ENCODE peak calls at places on chromosomes 11 and 22, in eight cellular contexts. One of them, this sample, is unnamed.

GRCh38 chr11:46658259-46658658 is 40.9 kb downstream of the ATG13 start:
- DNase-seq in brain microvascular endothelial cell: peak
- DNase-seq in Calu3: no peak
- DNase-seq in fibroblast of pulmonary artery: peak
- DNase-seq in COR-L47: no peak
- DNase-seq in activated T-cell treated with anti-CD3 and anti-CD28 coated beads for 24 hours: no peak
- DNase-seq in CD8-positive, alpha-beta memory T cell: no peak
- DNase-seq in ELR: no peak
- DNase-seq in this sample: no peak

GRCh38 chr11:22730319-22730718 is 63.9 kb downstream of the GAS2 start:
- DNase-seq in brain microvascular endothelial cell: no peak
- DNase-seq in Calu3: peak
- DNase-seq in fibroblast of pulmonary artery: peak
- DNase-seq in COR-L47: no peak
- DNase-seq in activated T-cell treated with anti-CD3 and anti-CD28 coated beads for 24 hours: no peak
- DNase-seq in CD8-positive, alpha-beta memory T cell: no peak
- DNase-seq in ELR: peak
- DNase-seq in this sample: no peak

GRCh38 chr11:26951849-26952515 is 41.9 kb upstream of the FIBIN start:
- DNase-seq in brain microvascular endothelial cell: no peak
- DNase-seq in Calu3: no peak
- DNase-seq in fibroblast of pulmonary artery: no peak
- DNase-seq in COR-L47: no peak
- DNase-seq in activated T-cell treated with anti-CD3 and anti-CD28 coated beads for 24 hours: no peak
- DNase-seq in CD8-positive, alpha-beta memory T cell: no peak
- DNase-seq in ELR: no peak
- DNase-seq in this sample: no peak

GRCh38 chr11:105244157-105244820 is 104.7 kb upstream of the CARD18 start:
- DNase-seq in brain microvascular endothelial cell: peak
- DNase-seq in Calu3: peak
- DNase-seq in fibroblast of pulmonary artery: peak
- DNase-seq in COR-L47: no peak
- DNase-seq in activated T-cell treated with anti-CD3 and anti-CD28 coated beads for 24 hours: no peak
- DNase-seq in CD8-positive, alpha-beta memory T cell: no peak
- DNase-seq in ELR: peak
- DNase-seq in this sample: no peak

GRCh38 chr22:48919187-48919590 is 908.5 kb downstream of the BRD1 start:
- DNase-seq in brain microvascular endothelial cell: no peak
- DNase-seq in Calu3: no peak
- DNase-seq in fibroblast of pulmonary artery: no peak
- DNase-seq in COR-L47: peak
- DNase-seq in activated T-cell treated with anti-CD3 and anti-CD28 coated beads for 24 hours: no peak
- DNase-seq in CD8-positive, alpha-beta memory T cell: no peak
- DNase-seq in ELR: no peak
- DNase-seq in this sample: no peak

GRCh38 chr22:32413715-32414114 is 1.7 kb upstream of the RTCB start:
- DNase-seq in brain microvascular endothelial cell: peak
- DNase-seq in Calu3: no peak
- DNase-seq in fibroblast of pulmonary artery: peak
- DNase-seq in COR-L47: no peak
- DNase-seq in activated T-cell treated with anti-CD3 and anti-CD28 coated beads for 24 hours: no peak
- DNase-seq in CD8-positive, alpha-beta memory T cell: no peak
- DNase-seq in ELR: peak
- DNase-seq in this sample: no peak

GRCh38 chr22:25409240-25409639 is 155.2 kb upstream of the GRK3 start:
- DNase-seq in brain microvascular endothelial cell: no peak
- DNase-seq in Calu3: no peak
- DNase-seq in fibroblast of pulmonary artery: no peak
- DNase-seq in COR-L47: no peak
- DNase-seq in activated T-cell treated with anti-CD3 and anti-CD28 coated beads for 24 hours: no peak
- DNase-seq in CD8-positive, alpha-beta memory T cell: no peak
- DNase-seq in ELR: no peak
- DNase-seq in this sample: no peak

GRCh38 chr11:21839870-21840269 is 353.0 kb upstream of the ANO5 start:
- DNase-seq in brain microvascular endothelial cell: no peak
- DNase-seq in Calu3: peak
- DNase-seq in fibroblast of pulmonary artery: no peak
- DNase-seq in COR-L47: no peak
- DNase-seq in activated T-cell treated with anti-CD3 and anti-CD28 coated beads for 24 hours: no peak
- DNase-seq in CD8-positive, alpha-beta memory T cell: no peak
- DNase-seq in ELR: no peak
- DNase-seq in this sample: no peak

GRCh38 chr11:35515224-35515623 is 10.2 kb downstream of the PAMR1 start:
- DNase-seq in brain microvascular endothelial cell: peak
- DNase-seq in Calu3: no peak
- DNase-seq in fibroblast of pulmonary artery: peak
- DNase-seq in COR-L47: no peak
- DNase-seq in activated T-cell treated with anti-CD3 and anti-CD28 coated beads for 24 hours: no peak
- DNase-seq in CD8-positive, alpha-beta memory T cell: no peak
- DNase-seq in ELR: peak
- DNase-seq in this sample: no peak

GRCh38 chr11:6647282-6647679 is 8.3 kb downstream of the DCHS1 start:
- DNase-seq in brain microvascular endothelial cell: peak
- DNase-seq in Calu3: no peak
- DNase-seq in fibroblast of pulmonary artery: peak
- DNase-seq in COR-L47: no peak
- DNase-seq in activated T-cell treated with anti-CD3 and anti-CD28 coated beads for 24 hours: no peak
- DNase-seq in CD8-positive, alpha-beta memory T cell: no peak
- DNase-seq in ELR: no peak
- DNase-seq in this sample: no peak

GRCh38 chr11:19800162-19800561 is 87.5 kb downstream of the NAV2 start:
- DNase-seq in brain microvascular endothelial cell: no peak
- DNase-seq in Calu3: no peak
- DNase-seq in fibroblast of pulmonary artery: no peak
- DNase-seq in COR-L47: no peak
- DNase-seq in activated T-cell treated with anti-CD3 and anti-CD28 coated beads for 24 hours: no peak
- DNase-seq in CD8-positive, alpha-beta memory T cell: no peak
- DNase-seq in ELR: peak
- DNase-seq in this sample: no peak

GRCh38 chr11:746289-747175 is 732 bp upstream of the TALDO1 start:
- DNase-seq in brain microvascular endothelial cell: no peak
- DNase-seq in Calu3: no peak
- DNase-seq in fibroblast of pulmonary artery: no peak
- DNase-seq in COR-L47: peak
- DNase-seq in activated T-cell treated with anti-CD3 and anti-CD28 coated beads for 24 hours: no peak
- DNase-seq in CD8-positive, alpha-beta memory T cell: no peak
- DNase-seq in ELR: peak
- DNase-seq in this sample: peak

GRCh38 chr11:44623321-44623715 is 57.9 kb downstream of the CD82 start:
- DNase-seq in brain microvascular endothelial cell: no peak
- DNase-seq in Calu3: no peak
- DNase-seq in fibroblast of pulmonary artery: peak
- DNase-seq in COR-L47: no peak
- DNase-seq in activated T-cell treated with anti-CD3 and anti-CD28 coated beads for 24 hours: no peak
- DNase-seq in CD8-positive, alpha-beta memory T cell: no peak
- DNase-seq in ELR: no peak
- DNase-seq in this sample: peak

GRCh38 chr11:60985501-60985900 is 14.0 kb downstream of the CD6 start:
- DNase-seq in brain microvascular endothelial cell: no peak
- DNase-seq in Calu3: no peak
- DNase-seq in fibroblast of pulmonary artery: no peak
- DNase-seq in COR-L47: no peak
- DNase-seq in activated T-cell treated with anti-CD3 and anti-CD28 coated beads for 24 hours: no peak
- DNase-seq in CD8-positive, alpha-beta memory T cell: no peak
- DNase-seq in ELR: no peak
- DNase-seq in this sample: no peak

GRCh38 chr11:70243912-70244652 is 26.4 kb upstream of the PPFIA1 start:
- DNase-seq in brain microvascular endothelial cell: peak
- DNase-seq in Calu3: no peak
- DNase-seq in fibroblast of pulmonary artery: no peak
- DNase-seq in COR-L47: no peak
- DNase-seq in activated T-cell treated with anti-CD3 and anti-CD28 coated beads for 24 hours: no peak
- DNase-seq in CD8-positive, alpha-beta memory T cell: no peak
- DNase-seq in ELR: peak
- DNase-seq in this sample: no peak

GRCh38 chr11:3795131-3796092 is 1.9 kb downstream of the NUP98 start:
- DNase-seq in brain microvascular endothelial cell: no peak
- DNase-seq in Calu3: no peak
- DNase-seq in fibroblast of pulmonary artery: no peak
- DNase-seq in COR-L47: no peak
- DNase-seq in activated T-cell treated with anti-CD3 and anti-CD28 coated beads for 24 hours: no peak
- DNase-seq in CD8-positive, alpha-beta memory T cell: no peak
- DNase-seq in ELR: no peak
- DNase-seq in this sample: no peak

GRCh38 chr11:70759846-70760245 is 361.5 kb downstream of the CTTN start:
- DNase-seq in brain microvascular endothelial cell: no peak
- DNase-seq in Calu3: no peak
- DNase-seq in fibroblast of pulmonary artery: no peak
- DNase-seq in COR-L47: no peak
- DNase-seq in activated T-cell treated with anti-CD3 and anti-CD28 coated beads for 24 hours: no peak
- DNase-seq in CD8-positive, alpha-beta memory T cell: no peak
- DNase-seq in ELR: no peak
- DNase-seq in this sample: peak

GRCh38 chr11:16226245-16226644 is 130.1 kb downstream of the SOX6 start:
- DNase-seq in brain microvascular endothelial cell: no peak
- DNase-seq in Calu3: peak
- DNase-seq in fibroblast of pulmonary artery: peak
- DNase-seq in COR-L47: peak
- DNase-seq in activated T-cell treated with anti-CD3 and anti-CD28 coated beads for 24 hours: no peak
- DNase-seq in CD8-positive, alpha-beta memory T cell: no peak
- DNase-seq in ELR: peak
- DNase-seq in this sample: no peak

GRCh38 chr11:2132874-2133480 is 6.2 kb downstream of the IGF2 start:
- DNase-seq in brain microvascular endothelial cell: no peak
- DNase-seq in Calu3: no peak
- DNase-seq in fibroblast of pulmonary artery: no peak
- DNase-seq in COR-L47: no peak
- DNase-seq in activated T-cell treated with anti-CD3 and anti-CD28 coated beads for 24 hours: no peak
- DNase-seq in CD8-positive, alpha-beta memory T cell: no peak
- DNase-seq in ELR: no peak
- DNase-seq in this sample: no peak